ENCODE peak calls at places on chromosome 22, in ten cellular contexts. One of them, this sample, is unnamed.

GRCh38 chr22:17806437-17806836 is 32.2 kb upstream of the BID start:
- DNase-seq in breast epithelium: no peak
- DNase-seq in fibroblast of villous mesenchyme: no peak
- DNase-seq in esophagus squamous epithelium: no peak
- DNase-seq in HL-60: no peak
- DNase-seq in MM.1S: no peak
- DNase-seq in heart right ventricle: no peak
- DNase-seq in endodermal cell: no peak
- DNase-seq in Peyer's patch: no peak
- DNase-seq in keratinocyte: no peak
- DNase-seq in this sample: no peak

GRCh38 chr22:30250713-30251267 is 4.2 kb upstream of the LIF start:
- DNase-seq in HL-60: no peak
- DNase-seq in heart right ventricle: no peak
- DNase-seq in endodermal cell: no peak
- DNase-seq in keratinocyte: no peak
- DNase-seq in esophagus squamous epithelium: no peak
- DNase-seq in fibroblast of villous mesenchyme: no peak
- DNase-seq in breast epithelium: no peak
- DNase-seq in Peyer's patch: no peak
- DNase-seq in MM.1S: no peak
- DNase-seq in this sample: no peak

GRCh38 chr22:46951326-46951725 is 188.9 kb downstream of the TBC1D22A start:
- DNase-seq in keratinocyte: no peak
- DNase-seq in esophagus squamous epithelium: no peak
- DNase-seq in HL-60: no peak
- DNase-seq in endodermal cell: no peak
- DNase-seq in fibroblast of villous mesenchyme: no peak
- DNase-seq in MM.1S: no peak
- DNase-seq in Peyer's patch: no peak
- DNase-seq in heart right ventricle: no peak
- DNase-seq in breast epithelium: no peak
- DNase-seq in this sample: no peak

GRCh38 chr22:50074551-50075042 is 10.6 kb downstream of the MLC1 start:
- DNase-seq in endodermal cell: peak; percentile 83
- DNase-seq in keratinocyte: no peak
- DNase-seq in HL-60: no peak
- DNase-seq in breast epithelium: no peak
- DNase-seq in Peyer's patch: no peak
- DNase-seq in MM.1S: no peak
- DNase-seq in heart right ventricle: no peak
- DNase-seq in fibroblast of villous mesenchyme: peak; percentile 21
- DNase-seq in esophagus squamous epithelium: no peak
- DNase-seq in this sample: no peak

GRCh38 chr22:47781427-47782111 is 1019.1 kb downstream of the TBC1D22A start:
- DNase-seq in fibroblast of villous mesenchyme: no peak
- DNase-seq in keratinocyte: no peak
- DNase-seq in endodermal cell: no peak
- DNase-seq in HL-60: no peak
- DNase-seq in breast epithelium: no peak
- DNase-seq in heart right ventricle: no peak
- DNase-seq in Peyer's patch: no peak
- DNase-seq in esophagus squamous epithelium: no peak
- DNase-seq in MM.1S: no peak
- DNase-seq in this sample: no peak

GRCh38 chr22:27489265-27489675 is 312.3 kb downstream of the MN1 start:
- DNase-seq in breast epithelium: no peak
- DNase-seq in MM.1S: no peak
- DNase-seq in esophagus squamous epithelium: no peak
- DNase-seq in keratinocyte: no peak
- DNase-seq in fibroblast of villous mesenchyme: peak; percentile 38
- DNase-seq in HL-60: no peak
- DNase-seq in heart right ventricle: no peak
- DNase-seq in endodermal cell: no peak
- DNase-seq in Peyer's patch: no peak
- DNase-seq in this sample: no peak

GRCh38 chr22:42792909-42793847 is 63.9 kb downstream of the ARFGAP3 start:
- DNase-seq in breast epithelium: no peak
- DNase-seq in MM.1S: no peak
- DNase-seq in Peyer's patch: no peak
- DNase-seq in endodermal cell: peak; percentile 38
- DNase-seq in fibroblast of villous mesenchyme: no peak
- DNase-seq in esophagus squamous epithelium: no peak
- DNase-seq in HL-60: no peak
- DNase-seq in heart right ventricle: peak; percentile 63
- DNase-seq in keratinocyte: no peak
- DNase-seq in this sample: no peak

GRCh38 chr22:31947296-31947695 is 3.0 kb downstream of the YWHAH start:
- DNase-seq in heart right ventricle: peak; percentile 15
- DNase-seq in MM.1S: peak; percentile 50
- DNase-seq in breast epithelium: no peak
- DNase-seq in fibroblast of villous mesenchyme: no peak
- DNase-seq in endodermal cell: no peak
- DNase-seq in HL-60: peak; percentile 60
- DNase-seq in keratinocyte: no peak
- DNase-seq in Peyer's patch: peak; percentile 51
- DNase-seq in esophagus squamous epithelium: no peak
- DNase-seq in this sample: no peak

GRCh38 chr22:49004484-49005399 is 822.9 kb downstream of the BRD1 start:
- DNase-seq in HL-60: no peak
- DNase-seq in MM.1S: no peak
- DNase-seq in Peyer's patch: no peak
- DNase-seq in heart right ventricle: no peak
- DNase-seq in esophagus squamous epithelium: no peak
- DNase-seq in fibroblast of villous mesenchyme: no peak
- DNase-seq in breast epithelium: no peak
- DNase-seq in endodermal cell: no peak
- DNase-seq in keratinocyte: no peak
- DNase-seq in this sample: no peak

GRCh38 chr22:49934891-49935557 is 16.6 kb downstream of the CRELD2 start:
- DNase-seq in HL-60: peak; percentile 29
- DNase-seq in esophagus squamous epithelium: no peak
- DNase-seq in breast epithelium: peak; percentile 81
- DNase-seq in keratinocyte: no peak
- DNase-seq in fibroblast of villous mesenchyme: peak; percentile 63
- DNase-seq in Peyer's patch: peak; percentile 86
- DNase-seq in endodermal cell: peak; percentile 80
- DNase-seq in heart right ventricle: peak; percentile 91
- DNase-seq in MM.1S: peak; percentile 79
- DNase-seq in this sample: no peak

GRCh38 chr22:45977551-45978274 is 751 bp upstream of the WNT7B start:
- DNase-seq in keratinocyte: no peak
- DNase-seq in fibroblast of villous mesenchyme: no peak
- DNase-seq in heart right ventricle: no peak
- DNase-seq in MM.1S: no peak
- DNase-seq in Peyer's patch: no peak
- DNase-seq in esophagus squamous epithelium: no peak
- DNase-seq in HL-60: no peak
- DNase-seq in breast epithelium: no peak
- DNase-seq in endodermal cell: peak; percentile 80
- DNase-seq in this sample: no peak

DNA sequence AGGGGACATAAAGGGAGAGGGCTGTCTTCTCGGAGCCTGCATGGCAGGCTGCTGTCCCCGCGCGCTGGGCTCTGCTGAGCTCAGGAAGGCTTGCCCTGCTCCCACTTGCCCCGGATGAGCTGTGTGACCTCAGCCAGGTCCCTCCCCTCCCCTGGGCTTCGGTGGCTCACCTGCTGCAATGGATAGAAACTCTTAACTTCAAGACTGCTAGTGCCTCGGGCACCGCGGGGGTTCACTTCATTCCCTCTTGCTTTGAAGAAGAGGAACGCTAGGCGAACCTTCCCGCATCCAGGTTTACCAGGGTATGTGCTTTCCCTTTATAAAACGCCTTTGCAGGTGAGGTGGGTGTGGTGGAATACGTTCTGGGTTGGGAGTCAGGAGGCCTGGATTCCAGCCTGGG is 115.0 kb downstream of the PHF21B start:
- DNase-seq in fibroblast of villous mesenchyme: no peak
- DNase-seq in breast epithelium: peak; percentile 43
- DNase-seq in keratinocyte: no peak
- DNase-seq in MM.1S: no peak
- DNase-seq in endodermal cell: peak; percentile 36
- DNase-seq in HL-60: no peak
- DNase-seq in Peyer's patch: no peak
- DNase-seq in esophagus squamous epithelium: no peak
- DNase-seq in heart right ventricle: no peak
- DNase-seq in this sample: no peak
- H3K4me3 ChIP-seq in fibroblast of villous mesenchyme: no peak overlapping the region
- H3K4me3 ChIP-seq in breast epithelium: no peak overlapping the region
- H3K4me3 ChIP-seq in keratinocyte: no peak overlapping the region
- H3K4me3 ChIP-seq in MM.1S: no peak overlapping the region
- H3K4me3 ChIP-seq in endodermal cell: no peak overlapping the region
- H3K4me3 ChIP-seq in HL-60: no peak overlapping the region
- H3K4me3 ChIP-seq in Peyer's patch: no peak overlapping the region
- H3K4me3 ChIP-seq in esophagus squamous epithelium: no peak overlapping the region
- H3K4me3 ChIP-seq in heart right ventricle: no peak overlapping the region
- H3K4me3 ChIP-seq in this sample: no peak overlapping the region

DNA sequence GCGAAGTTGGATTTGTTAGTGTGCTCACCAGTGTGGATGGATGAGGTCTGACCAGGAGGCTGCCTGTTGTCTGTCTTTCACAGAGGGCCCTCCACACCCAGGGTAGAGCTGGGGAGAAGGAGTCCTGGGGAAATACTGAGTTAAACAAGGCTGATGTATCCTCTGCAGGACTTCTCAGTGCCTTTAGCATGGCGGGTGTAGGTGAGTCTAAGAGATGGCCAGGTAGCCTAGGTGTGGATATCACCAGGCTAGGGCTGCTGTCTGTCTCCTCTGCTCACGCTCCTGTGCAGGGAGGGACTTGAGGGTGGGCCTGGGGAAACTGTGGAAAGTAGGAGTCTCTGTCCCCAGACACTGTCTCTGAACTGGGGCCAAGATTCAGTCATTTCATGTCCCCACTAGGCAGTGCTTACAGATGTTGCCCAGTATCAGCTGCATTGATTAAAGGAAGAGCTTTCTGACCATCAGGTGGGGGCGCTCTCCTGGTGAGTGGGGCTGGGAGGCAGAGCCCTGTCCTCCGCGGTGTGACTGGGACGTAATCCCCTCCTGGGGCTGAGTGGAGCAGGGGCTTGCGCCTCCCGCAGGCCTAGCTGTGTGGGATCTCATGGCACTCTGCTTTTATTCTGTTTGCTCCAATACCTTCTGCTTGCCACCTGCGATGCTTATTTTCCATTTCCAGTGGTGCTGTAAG is 35.5 kb upstream of the CCDC188 start:
- DNase-seq in heart right ventricle: no peak
- DNase-seq in keratinocyte: no peak
- DNase-seq in Peyer's patch: no peak
- DNase-seq in HL-60: no peak
- DNase-seq in fibroblast of villous mesenchyme: no peak
- DNase-seq in endodermal cell: peak; percentile 92
- DNase-seq in esophagus squamous epithelium: no peak
- DNase-seq in MM.1S: no peak
- DNase-seq in breast epithelium: no peak
- DNase-seq in this sample: no peak
- TF ChIP-seq CTCF in heart right ventricle: no peak
- TF ChIP-seq CTCF in keratinocyte: no peak
- TF ChIP-seq CTCF in Peyer's patch: no peak
- TF ChIP-seq CTCF in HL-60: no peak
- TF ChIP-seq CTCF in fibroblast of villous mesenchyme: no peak
- TF ChIP-seq CTCF in endodermal cell: peak; percentile 81
- TF ChIP-seq CTCF in esophagus squamous epithelium: no peak
- TF ChIP-seq CTCF in MM.1S: peak; percentile 15
- TF ChIP-seq CTCF in breast epithelium: no peak
- TF ChIP-seq CTCF in this sample: no peak

DNA sequence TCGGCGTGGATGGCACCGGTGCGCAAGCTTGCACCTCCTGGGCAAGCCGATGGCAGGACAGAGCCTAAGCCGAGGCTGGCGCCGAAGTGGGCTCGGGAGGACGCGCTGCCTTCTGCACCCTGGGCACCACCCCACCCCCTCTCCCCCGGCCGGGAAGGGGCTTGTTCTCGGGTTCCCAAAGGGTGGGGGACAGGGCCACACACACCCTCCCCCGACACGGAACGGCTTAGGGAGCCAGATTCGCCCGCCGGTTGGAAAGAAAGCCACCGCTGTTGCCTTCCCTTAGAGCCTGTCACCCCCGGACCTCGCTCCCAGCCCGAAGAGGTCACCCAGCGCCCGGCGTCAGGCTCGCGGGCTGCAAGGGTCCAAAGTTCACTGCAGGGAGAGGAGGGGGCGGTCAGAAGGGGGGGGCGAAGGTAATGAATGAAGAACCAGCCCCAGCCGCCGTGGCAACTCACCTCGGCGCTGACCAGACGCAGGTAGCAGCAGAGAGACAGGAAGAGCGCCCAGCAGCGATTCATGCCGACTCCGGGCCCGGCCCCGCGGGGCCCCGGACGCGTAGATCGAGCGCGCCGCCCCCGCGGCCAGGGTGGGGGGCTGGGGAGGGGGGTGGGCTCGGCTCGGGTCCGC is 1.2 kb downstream of the PDGFB start:
- DNase-seq in Peyer's patch: no peak
- DNase-seq in HL-60: no peak
- DNase-seq in fibroblast of villous mesenchyme: no peak
- DNase-seq in breast epithelium: no peak
- DNase-seq in keratinocyte: no peak
- DNase-seq in endodermal cell: peak; percentile 78
- DNase-seq in MM.1S: peak; percentile 31
- DNase-seq in esophagus squamous epithelium: no peak
- DNase-seq in heart right ventricle: no peak
- DNase-seq in this sample: no peak
- H3K4me3 ChIP-seq in Peyer's patch: peak overlapping the region; percentile 59
- H3K4me3 ChIP-seq in HL-60: no peak overlapping the region
- H3K4me3 ChIP-seq in fibroblast of villous mesenchyme: peak overlapping the region; percentile 63
- H3K4me3 ChIP-seq in breast epithelium: peak overlapping the region; percentile 80
- H3K4me3 ChIP-seq in keratinocyte: peak overlapping the region; percentile 78
- H3K4me3 ChIP-seq in endodermal cell: peak overlapping the region; percentile 71
- H3K4me3 ChIP-seq in MM.1S: peak overlapping the region; percentile 84
- H3K4me3 ChIP-seq in esophagus squamous epithelium: peak overlapping the region; percentile 59
- H3K4me3 ChIP-seq in heart right ventricle: peak overlapping the region; percentile 79
- H3K4me3 ChIP-seq in this sample: peak overlapping the region; percentile 28

DNA sequence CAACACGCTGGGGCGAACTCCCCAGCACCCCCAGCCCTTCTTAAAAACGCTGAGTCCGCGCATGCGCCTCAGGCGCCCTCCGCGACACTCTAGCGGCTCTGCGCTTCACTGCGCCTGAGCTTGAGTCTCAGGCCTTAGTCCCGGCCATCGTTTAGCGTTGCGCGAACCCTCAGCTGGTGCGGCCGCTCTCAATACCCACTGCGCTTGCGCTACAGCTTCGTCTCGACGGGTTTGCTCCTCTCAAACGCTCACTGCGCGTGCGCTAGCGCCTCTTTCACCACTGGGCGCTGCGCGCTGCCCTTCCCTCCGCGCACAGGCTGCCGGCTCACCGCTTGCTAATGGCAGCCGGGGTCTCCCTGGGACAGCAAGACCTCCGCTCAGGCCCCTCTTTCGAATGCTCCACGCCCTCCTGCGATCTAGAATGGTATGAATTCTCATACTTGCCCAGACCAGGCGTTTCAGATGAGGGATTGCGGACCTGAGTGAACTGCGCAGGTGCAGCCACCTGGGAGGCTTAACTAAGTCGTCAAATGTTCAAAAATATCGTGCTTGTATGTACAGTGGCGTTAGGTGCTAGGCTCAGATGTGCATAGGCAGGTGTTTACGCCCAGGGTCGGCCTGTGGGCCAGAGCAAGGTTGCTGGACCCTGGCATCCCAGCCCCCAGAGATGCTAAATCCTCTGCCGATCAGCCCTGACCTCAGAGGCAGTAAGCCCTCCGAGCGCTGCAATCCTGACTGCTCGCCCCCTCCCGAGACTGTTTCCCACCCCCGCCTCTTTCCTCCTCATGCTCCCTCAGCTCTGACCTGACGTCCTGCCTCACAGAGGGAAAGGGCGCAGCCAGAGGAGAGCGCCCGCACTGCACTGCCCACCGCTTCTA is at the start of gene SLC2A11:
- DNase-seq in breast epithelium: peak; percentile 93
- DNase-seq in keratinocyte: peak; percentile 72
- DNase-seq in fibroblast of villous mesenchyme: peak; percentile 97
- DNase-seq in esophagus squamous epithelium: peak; percentile 83
- DNase-seq in HL-60: peak; percentile 98
- DNase-seq in Peyer's patch: peak; percentile 95
- DNase-seq in endodermal cell: peak; percentile 99
- DNase-seq in MM.1S: peak; percentile 99
- DNase-seq in heart right ventricle: peak; percentile 96
- DNase-seq in this sample: peak; percentile 91
- TF ChIP-seq CTCF in breast epithelium: peak; percentile 44
- TF ChIP-seq CTCF in keratinocyte: no peak
- TF ChIP-seq CTCF in fibroblast of villous mesenchyme: peak; percentile 16
- TF ChIP-seq CTCF in esophagus squamous epithelium: peak; percentile 47
- TF ChIP-seq CTCF in HL-60: peak; percentile 0
- TF ChIP-seq CTCF in Peyer's patch: peak; percentile 25
- TF ChIP-seq CTCF in endodermal cell: peak; percentile 47
- TF ChIP-seq CTCF in MM.1S: peak; percentile 21
- TF ChIP-seq CTCF in heart right ventricle: peak; percentile 32
- TF ChIP-seq CTCF in this sample: peak; percentile 31